ENCODE peak calls at places on chromosomes 11 and 22, in six cellular contexts. One of them, this sample, is unnamed.

GRCh38 chr11:74147199-74147929 is 23.4 kb downstream of the C2CD3 start:
- DNase-seq in CD8-positive, alpha-beta T cell: no peak
- DNase-seq in AG04450: no peak
- DNase-seq in brain microvascular endothelial cell: no peak
- DNase-seq in left ventricle myocardium inferior: no peak
- DNase-seq in OCI-LY7: no peak
- DNase-seq in this sample: no peak

GRCh38 chr22:22404598-22405284 is 103.8 kb downstream of the ZNF280B start:
- DNase-seq in CD8-positive, alpha-beta T cell: no peak
- DNase-seq in AG04450: no peak
- DNase-seq in brain microvascular endothelial cell: no peak
- DNase-seq in left ventricle myocardium inferior: no peak
- DNase-seq in OCI-LY7: peak
- DNase-seq in this sample: no peak

GRCh38 chr22:21815958-21816357 is 51.5 kb downstream of the MAPK1 start:
- DNase-seq in CD8-positive, alpha-beta T cell: no peak
- DNase-seq in AG04450: no peak
- DNase-seq in brain microvascular endothelial cell: no peak
- DNase-seq in left ventricle myocardium inferior: no peak
- DNase-seq in OCI-LY7: no peak
- DNase-seq in this sample: no peak

GRCh38 chr11:14423633-14424032 is 64.7 kb upstream of the RRAS2 start:
- DNase-seq in CD8-positive, alpha-beta T cell: no peak
- DNase-seq in AG04450: no peak
- DNase-seq in brain microvascular endothelial cell: peak
- DNase-seq in left ventricle myocardium inferior: no peak
- DNase-seq in OCI-LY7: no peak
- DNase-seq in this sample: no peak

GRCh38 chr11:46380340-46381045 is 976 bp upstream of the MDK start:
- DNase-seq in CD8-positive, alpha-beta T cell: peak
- DNase-seq in AG04450: no peak
- DNase-seq in brain microvascular endothelial cell: no peak
- DNase-seq in left ventricle myocardium inferior: peak
- DNase-seq in OCI-LY7: no peak
- DNase-seq in this sample: peak

GRCh38 chr11:120775986-120776682 is 247.8 kb upstream of the TBCEL start:
- DNase-seq in CD8-positive, alpha-beta T cell: no peak
- DNase-seq in AG04450: no peak
- DNase-seq in brain microvascular endothelial cell: no peak
- DNase-seq in left ventricle myocardium inferior: no peak
- DNase-seq in OCI-LY7: no peak
- DNase-seq in this sample: no peak

GRCh38 chr11:17063171-17064002 is 14.1 kb downstream of the RPS13 start:
- DNase-seq in CD8-positive, alpha-beta T cell: peak
- DNase-seq in AG04450: no peak
- DNase-seq in brain microvascular endothelial cell: peak
- DNase-seq in left ventricle myocardium inferior: peak
- DNase-seq in OCI-LY7: peak
- DNase-seq in this sample: peak

GRCh38 chr11:112025682-112026081 is 474 bp downstream of the DLAT start:
- DNase-seq in CD8-positive, alpha-beta T cell: no peak
- DNase-seq in AG04450: no peak
- DNase-seq in brain microvascular endothelial cell: no peak
- DNase-seq in left ventricle myocardium inferior: no peak
- DNase-seq in OCI-LY7: peak
- DNase-seq in this sample: peak

GRCh38 chr22:26619510-26619909 is 1.7 kb upstream of the CRYBB1 start:
- DNase-seq in CD8-positive, alpha-beta T cell: no peak
- DNase-seq in AG04450: no peak
- DNase-seq in brain microvascular endothelial cell: no peak
- DNase-seq in left ventricle myocardium inferior: peak
- DNase-seq in OCI-LY7: no peak
- DNase-seq in this sample: no peak

GRCh38 chr11:69444381-69445130 is 36.9 kb upstream of the LINC01488 start:
- DNase-seq in CD8-positive, alpha-beta T cell: no peak
- DNase-seq in AG04450: peak
- DNase-seq in brain microvascular endothelial cell: peak
- DNase-seq in left ventricle myocardium inferior: peak
- DNase-seq in OCI-LY7: no peak
- DNase-seq in this sample: no peak

GRCh38 chr22:40499187-40499753 is 128.9 kb downstream of the SGSM3 start:
- DNase-seq in CD8-positive, alpha-beta T cell: no peak
- DNase-seq in AG04450: peak
- DNase-seq in brain microvascular endothelial cell: peak
- DNase-seq in left ventricle myocardium inferior: no peak
- DNase-seq in OCI-LY7: no peak
- DNase-seq in this sample: peak

GRCh38 chr11:99316761-99317475 is 296.2 kb downstream of the CNTN5 start:
- DNase-seq in CD8-positive, alpha-beta T cell: no peak
- DNase-seq in AG04450: no peak
- DNase-seq in brain microvascular endothelial cell: no peak
- DNase-seq in left ventricle myocardium inferior: peak
- DNase-seq in OCI-LY7: no peak
- DNase-seq in this sample: no peak

GRCh38 chr11:60871378-60872061 is 4.2 kb downstream of the ZP1 start:
- DNase-seq in CD8-positive, alpha-beta T cell: peak
- DNase-seq in AG04450: no peak
- DNase-seq in brain microvascular endothelial cell: peak
- DNase-seq in left ventricle myocardium inferior: peak
- DNase-seq in OCI-LY7: no peak
- DNase-seq in this sample: no peak

GRCh38 chr11:14522801-14523200 is 2.6 kb upstream of the PSMA1 start:
- DNase-seq in CD8-positive, alpha-beta T cell: no peak
- DNase-seq in AG04450: no peak
- DNase-seq in brain microvascular endothelial cell: no peak
- DNase-seq in left ventricle myocardium inferior: no peak
- DNase-seq in OCI-LY7: no peak
- DNase-seq in this sample: no peak

GRCh38 chr11:114987171-114987760 is 308.9 kb downstream of the NXPE2 start:
- DNase-seq in CD8-positive, alpha-beta T cell: no peak
- DNase-seq in AG04450: no peak
- DNase-seq in brain microvascular endothelial cell: no peak
- DNase-seq in left ventricle myocardium inferior: no peak
- DNase-seq in OCI-LY7: no peak
- DNase-seq in this sample: no peak

GRCh38 chr11:22337571-22338464 is at the start of gene SLC17A6:
- DNase-seq in CD8-positive, alpha-beta T cell: no peak
- DNase-seq in AG04450: no peak
- DNase-seq in brain microvascular endothelial cell: peak
- DNase-seq in left ventricle myocardium inferior: no peak
- DNase-seq in OCI-LY7: peak
- DNase-seq in this sample: peak

GRCh38 chr11:124623861-124624525 is 1.3 kb downstream of the TBRG1 start:
- DNase-seq in CD8-positive, alpha-beta T cell: no peak
- DNase-seq in AG04450: no peak
- DNase-seq in brain microvascular endothelial cell: no peak
- DNase-seq in left ventricle myocardium inferior: no peak
- DNase-seq in OCI-LY7: no peak
- DNase-seq in this sample: no peak

GRCh38 chr11:76323804-76324203 is 57.1 kb downstream of the THAP12 start:
- DNase-seq in CD8-positive, alpha-beta T cell: no peak
- DNase-seq in AG04450: no peak
- DNase-seq in brain microvascular endothelial cell: no peak
- DNase-seq in left ventricle myocardium inferior: no peak
- DNase-seq in OCI-LY7: no peak
- DNase-seq in this sample: no peak

GRCh38 chr11:2537896-2538855 is 93.4 kb downstream of the KCNQ1 start:
- DNase-seq in CD8-positive, alpha-beta T cell: no peak
- DNase-seq in AG04450: no peak
- DNase-seq in brain microvascular endothelial cell: no peak
- DNase-seq in left ventricle myocardium inferior: no peak
- DNase-seq in OCI-LY7: no peak
- DNase-seq in this sample: no peak

GRCh38 chr11:93236741-93237675 is 39.2 kb upstream of the SLC36A4 start:
- DNase-seq in CD8-positive, alpha-beta T cell: no peak
- DNase-seq in AG04450: no peak
- DNase-seq in brain microvascular endothelial cell: peak
- DNase-seq in left ventricle myocardium inferior: no peak
- DNase-seq in OCI-LY7: peak
- DNase-seq in this sample: no peak

GRCh38 chr11:10539339-10539738 is 1.6 kb downstream of the RNF141 start:
- DNase-seq in CD8-positive, alpha-beta T cell: no peak
- DNase-seq in AG04450: no peak
- DNase-seq in brain microvascular endothelial cell: no peak
- DNase-seq in left ventricle myocardium inferior: no peak
- DNase-seq in OCI-LY7: no peak
- DNase-seq in this sample: no peak

GRCh38 chr11:20881328-20882079 is 212.1 kb downstream of the NELL1 start:
- DNase-seq in CD8-positive, alpha-beta T cell: no peak
- DNase-seq in AG04450: no peak
- DNase-seq in brain microvascular endothelial cell: no peak
- DNase-seq in left ventricle myocardium inferior: no peak
- DNase-seq in OCI-LY7: no peak
- DNase-seq in this sample: no peak

GRCh38 chr22:48268771-48269552 is 1506.5 kb downstream of the TBC1D22A start:
- DNase-seq in CD8-positive, alpha-beta T cell: no peak
- DNase-seq in AG04450: no peak
- DNase-seq in brain microvascular endothelial cell: no peak
- DNase-seq in left ventricle myocardium inferior: no peak
- DNase-seq in OCI-LY7: no peak
- DNase-seq in this sample: no peak

GRCh38 chr11:61148016-61148640 is 13.1 kb downstream of the VPS37C start:
- DNase-seq in CD8-positive, alpha-beta T cell: no peak
- DNase-seq in AG04450: no peak
- DNase-seq in brain microvascular endothelial cell: no peak
- DNase-seq in left ventricle myocardium inferior: no peak
- DNase-seq in OCI-LY7: no peak
- DNase-seq in this sample: no peak

GRCh38 chr11:108593214-108593909 is at the start of gene EXPH5:
- DNase-seq in CD8-positive, alpha-beta T cell: peak
- DNase-seq in AG04450: no peak
- DNase-seq in brain microvascular endothelial cell: peak
- DNase-seq in left ventricle myocardium inferior: peak
- DNase-seq in OCI-LY7: peak
- DNase-seq in this sample: peak

GRCh38 chr11:119551726-119552510 is 128.9 kb upstream of the THY1 start:
- DNase-seq in CD8-positive, alpha-beta T cell: no peak
- DNase-seq in AG04450: no peak
- DNase-seq in brain microvascular endothelial cell: no peak
- DNase-seq in left ventricle myocardium inferior: no peak
- DNase-seq in OCI-LY7: no peak
- DNase-seq in this sample: no peak

GRCh38 chr11:76616676-76617552 is 53.6 kb downstream of the LRRC32 start:
- DNase-seq in CD8-positive, alpha-beta T cell: no peak
- DNase-seq in AG04450: no peak
- DNase-seq in brain microvascular endothelial cell: no peak
- DNase-seq in left ventricle myocardium inferior: no peak
- DNase-seq in OCI-LY7: no peak
- DNase-seq in this sample: no peak

GRCh38 chr11:94279996-94280395 is 24.4 kb upstream of the IZUMO1R start:
- DNase-seq in CD8-positive, alpha-beta T cell: no peak
- DNase-seq in AG04450: no peak
- DNase-seq in brain microvascular endothelial cell: no peak
- DNase-seq in left ventricle myocardium inferior: no peak
- DNase-seq in OCI-LY7: no peak
- DNase-seq in this sample: no peak

GRCh38 chr11:122984186-122985011 is 2.8 kb upstream of the BSX start:
- DNase-seq in CD8-positive, alpha-beta T cell: no peak
- DNase-seq in AG04450: no peak
- DNase-seq in brain microvascular endothelial cell: no peak
- DNase-seq in left ventricle myocardium inferior: no peak
- DNase-seq in OCI-LY7: no peak
- DNase-seq in this sample: peak

GRCh38 chr22:32776800-32777199 is 24.7 kb upstream of the TIMP3 start:
- DNase-seq in CD8-positive, alpha-beta T cell: no peak
- DNase-seq in AG04450: no peak
- DNase-seq in brain microvascular endothelial cell: no peak
- DNase-seq in left ventricle myocardium inferior: no peak
- DNase-seq in OCI-LY7: no peak
- DNase-seq in this sample: no peak

GRCh38 chr22:32785636-32786418 is 15.7 kb upstream of the TIMP3 start:
- DNase-seq in CD8-positive, alpha-beta T cell: no peak
- DNase-seq in AG04450: no peak
- DNase-seq in brain microvascular endothelial cell: no peak
- DNase-seq in left ventricle myocardium inferior: no peak
- DNase-seq in OCI-LY7: no peak
- DNase-seq in this sample: no peak

GRCh38 chr22:32780726-32781310 is 20.7 kb upstream of the TIMP3 start:
- DNase-seq in CD8-positive, alpha-beta T cell: no peak
- DNase-seq in AG04450: no peak
- DNase-seq in brain microvascular endothelial cell: no peak
- DNase-seq in left ventricle myocardium inferior: no peak
- DNase-seq in OCI-LY7: no peak
- DNase-seq in this sample: no peak

GRCh38 chr22:32777997-32778396 is 23.5 kb upstream of the TIMP3 start:
- DNase-seq in CD8-positive, alpha-beta T cell: no peak
- DNase-seq in AG04450: no peak
- DNase-seq in brain microvascular endothelial cell: no peak
- DNase-seq in left ventricle myocardium inferior: no peak
- DNase-seq in OCI-LY7: no peak
- DNase-seq in this sample: no peak

DNA sequence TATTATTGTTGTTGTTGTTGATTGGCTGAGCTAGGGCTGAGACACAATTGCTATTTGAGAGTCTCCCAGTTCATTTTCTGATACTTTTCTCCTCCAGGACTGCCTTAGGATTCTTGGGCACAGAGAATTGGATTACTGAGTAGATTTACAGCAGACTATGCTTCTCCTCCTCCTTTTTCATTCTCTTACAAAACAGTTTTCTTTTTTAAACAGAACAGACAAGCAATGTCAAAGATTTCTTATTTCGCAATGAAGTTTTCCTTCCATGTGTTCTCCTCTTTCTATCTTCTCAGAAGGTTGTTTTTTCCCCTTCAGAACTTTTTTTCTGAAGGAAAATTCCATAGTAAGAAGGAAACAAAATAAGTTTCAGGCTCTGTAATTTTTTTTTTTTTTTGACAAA is 19.8 kb upstream of the TIMP3 start:
- DNase-seq in CD8-positive, alpha-beta T cell: no peak
- DNase-seq in AG04450: no peak
- DNase-seq in brain microvascular endothelial cell: no peak
- DNase-seq in left ventricle myocardium inferior: no peak
- DNase-seq in OCI-LY7: no peak
- DNase-seq in this sample: no peak
- TF ChIP-seq CTCF in CD8-positive, alpha-beta T cell: no peak
- TF ChIP-seq CTCF in AG04450: no peak
- TF ChIP-seq CTCF in brain microvascular endothelial cell: no peak
- TF ChIP-seq CTCF in left ventricle myocardium inferior: no peak
- TF ChIP-seq CTCF in OCI-LY7: no peak
- TF ChIP-seq CTCF in this sample: no peak

GRCh38 chr11:12235549-12235944 is 125.2 kb downstream of the MICAL2 start:
- DNase-seq in CD8-positive, alpha-beta T cell: no peak
- DNase-seq in AG04450: no peak
- DNase-seq in brain microvascular endothelial cell: no peak
- DNase-seq in left ventricle myocardium inferior: no peak
- DNase-seq in OCI-LY7: no peak
- DNase-seq in this sample: no peak
- TF ChIP-seq CTCF in CD8-positive, alpha-beta T cell: no peak
- TF ChIP-seq CTCF in AG04450: no peak
- TF ChIP-seq CTCF in brain microvascular endothelial cell: peak
- TF ChIP-seq CTCF in left ventricle myocardium inferior: peak
- TF ChIP-seq CTCF in OCI-LY7: no peak
- TF ChIP-seq CTCF in this sample: no peak

GRCh38 chr11:67640021-67640757 is 626 bp upstream of the TBX10 start:
- DNase-seq in CD8-positive, alpha-beta T cell: peak
- DNase-seq in AG04450: no peak
- DNase-seq in brain microvascular endothelial cell: peak
- DNase-seq in left ventricle myocardium inferior: no peak
- DNase-seq in OCI-LY7: peak
- DNase-seq in this sample: peak
- TF ChIP-seq CTCF in CD8-positive, alpha-beta T cell: peak
- TF ChIP-seq CTCF in AG04450: peak
- TF ChIP-seq CTCF in brain microvascular endothelial cell: peak
- TF ChIP-seq CTCF in left ventricle myocardium inferior: peak
- TF ChIP-seq CTCF in OCI-LY7: peak
- TF ChIP-seq CTCF in this sample: peak

GRCh38 chr11:42778193-42778592 is 533.6 kb upstream of the API5 start:
- DNase-seq in CD8-positive, alpha-beta T cell: no peak
- DNase-seq in AG04450: no peak
- DNase-seq in brain microvascular endothelial cell: no peak
- DNase-seq in left ventricle myocardium inferior: no peak
- DNase-seq in OCI-LY7: peak
- DNase-seq in this sample: no peak
- TF ChIP-seq CTCF in CD8-positive, alpha-beta T cell: no peak
- TF ChIP-seq CTCF in AG04450: no peak
- TF ChIP-seq CTCF in brain microvascular endothelial cell: no peak
- TF ChIP-seq CTCF in left ventricle myocardium inferior: no peak
- TF ChIP-seq CTCF in OCI-LY7: peak
- TF ChIP-seq CTCF in this sample: no peak